ENCODE peak calls at places on chromosomes 1 and 21, in eight cellular contexts. A is AG10803, V is lower lobe of right lung, E is uterus, P is A673, O is endodermal cell, Y is hepatocyte, S is coronary artery. I is an unnamed sample.

GRCh38 chr1:204146309-204146708 is 5.5 kb downstream of the ETNK2 start:
- DNase-seq in E (no peak), P (no peak), S (no peak), A (no peak), O (no peak), V (no peak), Y (no peak), I (no peak)

GRCh38 chr1:39676951-39677350 is 5.0 kb upstream of the NT5C1A start:
- DNase-seq in E (no peak), A (no peak), S (no peak), Y (no peak), V (peak), O (no peak), P (no peak), I (no peak)

GRCh38 chr21:24395320-24395933 is 1211.9 kb downstream of the MRPL39 start:
- DNase-seq in E (no peak), P (no peak), S (no peak), O (no peak), Y (no peak), A (no peak), V (no peak), I (peak)

GRCh38 chr1:44310006-44310405 is 45.1 kb downstream of the ERI3 start:
- DNase-seq in O (no peak), V (no peak), Y (no peak), P (no peak), A (no peak), E (no peak), S (no peak), I (no peak)

GRCh38 chr1:29559055-29559454 is 322.7 kb downstream of the PTPRU start:
- DNase-seq in E (no peak), P (no peak), A (no peak), V (no peak), Y (no peak), O (no peak), S (no peak), I (no peak)

GRCh38 chr21:34022557-34023335 is 50.6 kb upstream of the MRPS6 start:
- DNase-seq in S (no peak), V (peak), O (peak), E (no peak), Y (no peak), A (peak), P (peak), I (no peak)

GRCh38 chr1:12728391-12728790 is 12.5 kb downstream of the AADACL3 start:
- DNase-seq in E (no peak), P (no peak), Y (no peak), O (no peak), V (no peak), S (no peak), A (no peak), I (no peak)

GRCh38 chr1:109109906-109110305 is 4.0 kb upstream of the ELAPOR1 start:
- DNase-seq in V (no peak), E (no peak), O (no peak), A (no peak), S (no peak), Y (no peak), P (no peak), I (no peak)

GRCh38 chr1:181556606-181557005 is 73.3 kb downstream of the CACNA1E start:
- DNase-seq in P (no peak), O (no peak), Y (no peak), S (no peak), V (no peak), E (no peak), A (no peak), I (no peak)

GRCh38 chr1:172699111-172699510 is 40.2 kb downstream of the FASLG start:
- DNase-seq in P (no peak), Y (no peak), A (peak), O (no peak), S (no peak), V (no peak), E (no peak), I (peak)

GRCh38 chr1:169529068-169529642 is 43.4 kb upstream of the SLC19A2 start:
- DNase-seq in E (no peak), A (peak), Y (peak), S (no peak), P (no peak), V (no peak), O (peak), I (peak)

GRCh38 chr1:15579683-15580047 is 5.2 kb downstream of the AGMAT start:
- DNase-seq in E (no peak), P (no peak), A (no peak), O (no peak), S (no peak), Y (no peak), V (no peak), I (no peak)
- H3K4me3 ChIP-seq in E (no peak), P (no peak), A (no peak), O (no peak), S (no peak), Y (no peak), V (no peak), I (no peak)

GRCh38 chr21:36388835-36389234 is 3.6 kb downstream of the CHAF1B start:
- DNase-seq in Y (peak), E (no peak), S (no peak), V (no peak), A (peak), P (peak), O (peak), I (peak)
- TF ChIP-seq CTCF in Y (no peak), E (no peak), S (no peak), V (peak), A (peak), P (peak), O (peak), I (peak)

GRCh38 chr1:213325482-213325881 is 274.4 kb downstream of the RPS6KC1 start:
- DNase-seq in S (no peak), V (no peak), A (no peak), P (no peak), O (no peak), E (no peak), Y (no peak), I (no peak)

GRCh38 chr1:213327318-213327667 is 276.3 kb downstream of the RPS6KC1 start:
- DNase-seq in V (peak), E (no peak), Y (peak), A (peak), O (no peak), P (peak), S (no peak), I (peak)

GRCh38 chr1:213330281-213330680 is 279.2 kb downstream of the RPS6KC1 start:
- DNase-seq in Y (no peak), P (no peak), S (no peak), A (no peak), V (no peak), O (no peak), E (no peak), I (no peak)

GRCh38 chr1:213331776-213332175 is 280.7 kb downstream of the RPS6KC1 start:
- DNase-seq in P (no peak), A (no peak), S (no peak), O (no peak), E (no peak), V (no peak), Y (no peak), I (no peak)

DNA sequence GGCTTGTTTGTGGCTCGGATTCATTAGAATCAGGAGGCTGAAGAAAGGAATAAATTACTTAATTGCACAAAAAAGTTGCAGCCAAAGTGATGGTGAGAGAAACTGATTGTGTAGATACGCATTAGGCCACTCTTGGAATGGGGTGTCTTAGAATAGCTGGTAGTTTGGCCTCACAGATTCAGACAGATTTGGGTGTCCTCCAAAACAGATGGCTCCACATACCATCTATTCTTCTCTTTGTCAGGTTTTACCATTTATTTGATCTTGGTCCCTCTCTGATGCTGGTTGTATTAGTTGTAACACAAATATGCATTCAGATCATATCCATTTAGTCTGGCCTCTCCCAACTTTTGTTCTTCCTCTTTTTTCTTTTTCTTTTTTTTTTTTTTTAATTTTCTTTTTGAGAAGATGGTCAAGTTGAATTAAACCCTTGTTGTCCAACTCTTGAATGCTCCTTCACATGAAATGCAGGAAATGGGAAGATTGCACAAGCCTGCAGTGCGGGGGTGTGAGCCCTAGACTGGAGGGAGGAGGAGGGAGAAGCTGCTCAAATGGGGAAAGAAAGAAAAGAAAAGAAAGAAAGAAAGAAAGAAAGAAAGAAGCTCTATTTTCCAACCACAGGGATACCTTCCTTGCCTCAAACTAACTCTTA is 275.8 kb downstream of the RPS6KC1 start:
- DNase-seq in V (peak), O (no peak), Y (no peak), A (peak), P (peak), E (no peak), S (no peak), I (peak)
- H3K4me3 ChIP-seq in V (no peak), O (no peak), Y (no peak), A (no peak), P (no peak), E (no peak), S (no peak), I (no peak)

DNA sequence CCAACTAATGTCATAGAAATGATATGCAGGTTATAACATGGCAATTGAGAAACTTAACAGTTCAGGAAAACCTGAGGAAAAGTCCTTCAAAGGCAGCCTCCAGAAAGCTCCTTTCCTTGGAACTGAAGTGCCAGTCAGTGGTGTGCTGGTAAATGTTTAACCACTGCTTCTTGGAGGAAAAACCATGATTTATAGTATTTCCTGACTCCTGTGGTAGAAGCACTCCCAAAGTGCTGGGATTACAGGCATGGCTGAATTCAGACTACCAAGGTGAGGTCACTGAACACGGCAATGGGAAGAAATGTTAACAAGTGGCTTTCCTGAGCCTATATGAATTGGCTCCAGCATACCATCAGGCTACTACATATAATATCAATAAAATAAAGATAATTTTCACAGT is 26.7 kb upstream of the ZNHIT6 start:
- DNase-seq in P (no peak), O (no peak), Y (peak), S (no peak), E (no peak), A (no peak), V (no peak), I (no peak)
- TF ChIP-seq CTCF in P (no peak), O (no peak), Y (no peak), S (no peak), E (no peak), A (no peak), V (no peak), I (no peak)

DNA sequence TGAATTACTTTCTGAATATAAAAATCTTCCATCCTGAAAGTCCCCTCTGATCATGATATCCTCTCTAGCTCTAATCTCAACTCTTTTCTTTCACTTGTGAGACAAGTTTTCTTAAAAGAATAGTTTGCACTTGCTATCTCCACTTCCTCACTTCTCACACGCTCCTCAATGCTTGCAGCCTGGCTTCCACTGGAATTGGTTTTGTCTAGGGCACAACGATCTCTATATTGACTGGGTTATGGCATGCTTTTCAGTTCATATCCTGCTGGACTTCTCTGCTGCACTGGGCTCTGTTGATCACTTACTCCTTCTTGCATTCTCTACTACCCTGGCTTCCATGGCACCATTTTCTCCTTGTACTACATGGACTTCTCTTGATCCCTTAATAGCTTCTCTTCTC is 474 bp downstream of the FCRLA start:
- DNase-seq in A (no peak), V (no peak), P (no peak), Y (no peak), E (no peak), O (no peak), S (no peak), I (no peak)
- H3K4me3 ChIP-seq in A (no peak), V (no peak), P (no peak), Y (no peak), E (no peak), O (no peak), S (no peak), I (no peak)

GRCh38 chr1:46180082-46180616 is 3.9 kb upstream of the P3R3URF start:
- DNase-seq in V (peak), A (no peak), E (no peak), Y (peak), P (no peak), S (no peak), O (peak), I (peak)
- TF ChIP-seq CTCF in V (peak), A (no peak), E (no peak), Y (peak), P (no peak), S (no peak), O (peak), I (no peak)

I was measured in astrocyte of the spinal cord.